ENCODE peak calls at places on chromosomes 13 and 19, in seven cellular contexts. One of them, this sample, is unnamed.
A peak's percentile ranks its signal among the peaks of the same experiment; 100 is the strongest.

GRCh38 chr19:4709440-4710280 is 14.0 kb downstream of the DPP9 start:
- DNase-seq in cardiac muscle cell: no peak
- DNase-seq in heart left ventricle: no peak
- DNase-seq in esophagus muscularis mucosa: no peak
- DNase-seq in tibial nerve: no peak
- DNase-seq in ascending aorta: no peak
- DNase-seq in brain microvascular endothelial cell: no peak
- DNase-seq in this sample: no peak

GRCh38 chr13:41562083-41562482 is 104.7 kb downstream of the RGCC start:
- DNase-seq in cardiac muscle cell: no peak
- DNase-seq in heart left ventricle: no peak
- DNase-seq in esophagus muscularis mucosa: no peak
- DNase-seq in tibial nerve: peak; percentile 59
- DNase-seq in ascending aorta: no peak
- DNase-seq in brain microvascular endothelial cell: peak; percentile 95
- DNase-seq in this sample: no peak

GRCh38 chr13:30676672-30677071 is 58.7 kb upstream of the ALOX5AP start:
- DNase-seq in cardiac muscle cell: peak; percentile 28
- DNase-seq in heart left ventricle: no peak
- DNase-seq in esophagus muscularis mucosa: no peak
- DNase-seq in tibial nerve: no peak
- DNase-seq in ascending aorta: no peak
- DNase-seq in brain microvascular endothelial cell: no peak
- DNase-seq in this sample: no peak

GRCh38 chr19:13984186-13984585 is 21.9 kb downstream of the RFX1 start:
- DNase-seq in cardiac muscle cell: no peak
- DNase-seq in heart left ventricle: no peak
- DNase-seq in esophagus muscularis mucosa: no peak
- DNase-seq in tibial nerve: no peak
- DNase-seq in ascending aorta: no peak
- DNase-seq in brain microvascular endothelial cell: no peak
- DNase-seq in this sample: no peak

GRCh38 chr13:27309967-27310598 is 39.5 kb downstream of the RASL11A start:
- DNase-seq in cardiac muscle cell: no peak
- DNase-seq in heart left ventricle: no peak
- DNase-seq in esophagus muscularis mucosa: no peak
- DNase-seq in tibial nerve: no peak
- DNase-seq in ascending aorta: no peak
- DNase-seq in brain microvascular endothelial cell: peak; percentile 12
- DNase-seq in this sample: peak; percentile 39

GRCh38 chr19:40147693-40148347 is 43.4 kb upstream of the MAP3K10 start:
- DNase-seq in cardiac muscle cell: no peak
- DNase-seq in heart left ventricle: no peak
- DNase-seq in esophagus muscularis mucosa: peak; percentile 83
- DNase-seq in tibial nerve: no peak
- DNase-seq in ascending aorta: no peak
- DNase-seq in brain microvascular endothelial cell: peak; percentile 49
- DNase-seq in this sample: peak; percentile 75

GRCh38 chr19:42153606-42154405 is 21.6 kb upstream of the POU2F2 start:
- DNase-seq in cardiac muscle cell: no peak
- DNase-seq in heart left ventricle: peak; percentile 14
- DNase-seq in esophagus muscularis mucosa: no peak
- DNase-seq in tibial nerve: no peak
- DNase-seq in ascending aorta: no peak
- DNase-seq in brain microvascular endothelial cell: no peak
- DNase-seq in this sample: no peak

GRCh38 chr13:50521750-50522149 is 321.7 kb downstream of the DLEU7 start:
- DNase-seq in cardiac muscle cell: no peak
- DNase-seq in heart left ventricle: no peak
- DNase-seq in esophagus muscularis mucosa: no peak
- DNase-seq in tibial nerve: no peak
- DNase-seq in ascending aorta: no peak
- DNase-seq in brain microvascular endothelial cell: no peak
- DNase-seq in this sample: no peak

GRCh38 chr13:106011600-106011999 is 523.9 kb downstream of the EFNB2 start:
- DNase-seq in cardiac muscle cell: no peak
- DNase-seq in heart left ventricle: no peak
- DNase-seq in esophagus muscularis mucosa: no peak
- DNase-seq in tibial nerve: no peak
- DNase-seq in ascending aorta: no peak
- DNase-seq in brain microvascular endothelial cell: no peak
- DNase-seq in this sample: no peak

GRCh38 chr13:25901460-25902376 is 150.1 kb downstream of the SHISA2 start:
- DNase-seq in cardiac muscle cell: no peak
- DNase-seq in heart left ventricle: no peak
- DNase-seq in esophagus muscularis mucosa: no peak
- DNase-seq in tibial nerve: no peak
- DNase-seq in ascending aorta: no peak
- DNase-seq in brain microvascular endothelial cell: peak; percentile 97
- DNase-seq in this sample: peak; percentile 93

GRCh38 chr19:30978639-30979038 is 370.6 kb downstream of the TSHZ3 start:
- DNase-seq in cardiac muscle cell: no peak
- DNase-seq in heart left ventricle: no peak
- DNase-seq in esophagus muscularis mucosa: no peak
- DNase-seq in tibial nerve: no peak
- DNase-seq in ascending aorta: no peak
- DNase-seq in brain microvascular endothelial cell: no peak
- DNase-seq in this sample: no peak

GRCh38 chr19:10078329-10078728 is 7.8 kb upstream of the SHFL start:
- DNase-seq in cardiac muscle cell: no peak
- DNase-seq in heart left ventricle: no peak
- DNase-seq in esophagus muscularis mucosa: no peak
- DNase-seq in tibial nerve: no peak
- DNase-seq in ascending aorta: no peak
- DNase-seq in brain microvascular endothelial cell: no peak
- DNase-seq in this sample: no peak

GRCh38 chr19:10074153-10074552 is 12.0 kb upstream of the SHFL start:
- DNase-seq in cardiac muscle cell: no peak
- DNase-seq in heart left ventricle: no peak
- DNase-seq in esophagus muscularis mucosa: no peak
- DNase-seq in tibial nerve: no peak
- DNase-seq in ascending aorta: no peak
- DNase-seq in brain microvascular endothelial cell: peak; percentile 7
- DNase-seq in this sample: peak; percentile 28

GRCh38 chr19:10083911-10084310 is 2.2 kb upstream of the SHFL start:
- DNase-seq in cardiac muscle cell: no peak
- DNase-seq in heart left ventricle: no peak
- DNase-seq in esophagus muscularis mucosa: no peak
- DNase-seq in tibial nerve: no peak
- DNase-seq in ascending aorta: no peak
- DNase-seq in brain microvascular endothelial cell: no peak
- DNase-seq in this sample: no peak

GRCh38 chr19:10076535-10076934 is 9.6 kb upstream of the SHFL start:
- DNase-seq in cardiac muscle cell: no peak
- DNase-seq in heart left ventricle: no peak
- DNase-seq in esophagus muscularis mucosa: no peak
- DNase-seq in tibial nerve: no peak
- DNase-seq in ascending aorta: no peak
- DNase-seq in brain microvascular endothelial cell: no peak
- DNase-seq in this sample: no peak

DNA sequence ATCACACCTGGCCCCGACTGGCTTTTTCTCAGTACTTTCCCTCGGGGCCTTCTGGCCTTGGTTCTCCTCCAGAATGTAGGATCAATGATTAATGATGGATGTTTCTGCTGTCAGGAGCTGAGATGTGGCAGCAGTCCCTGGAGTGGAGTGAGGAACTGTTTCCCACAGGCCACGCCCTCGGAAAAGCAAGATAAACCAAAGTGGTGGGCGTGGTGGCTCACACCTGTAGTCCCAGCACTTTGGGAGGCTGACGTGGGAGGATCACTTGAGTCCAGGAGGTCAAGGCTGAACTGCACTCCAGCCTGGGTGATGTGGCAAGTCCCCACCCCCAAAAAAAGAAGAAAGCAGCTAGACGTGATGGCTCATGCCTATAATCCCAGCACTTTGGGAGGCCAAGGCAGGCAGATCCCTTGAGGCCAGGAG is 7.1 kb upstream of the SHFL start:
- DNase-seq in cardiac muscle cell: no peak
- DNase-seq in heart left ventricle: no peak
- DNase-seq in esophagus muscularis mucosa: no peak
- DNase-seq in tibial nerve: no peak
- DNase-seq in ascending aorta: no peak
- DNase-seq in brain microvascular endothelial cell: no peak
- DNase-seq in this sample: peak; percentile 43
- H3K27ac ChIP-seq in cardiac muscle cell: no peak overlapping the region
- H3K27ac ChIP-seq in heart left ventricle: no peak overlapping the region
- H3K27ac ChIP-seq in esophagus muscularis mucosa: no peak overlapping the region
- H3K27ac ChIP-seq in tibial nerve: no peak overlapping the region
- H3K27ac ChIP-seq in ascending aorta: no peak overlapping the region
- H3K27ac ChIP-seq in brain microvascular endothelial cell: no peak overlapping the region
- H3K27ac ChIP-seq in this sample: no peak overlapping the region

GRCh38 chr19:11457115-11457514 is 21.7 kb downstream of the PRKCSH start:
- DNase-seq in cardiac muscle cell: no peak
- DNase-seq in heart left ventricle: no peak
- DNase-seq in esophagus muscularis mucosa: no peak
- DNase-seq in tibial nerve: no peak
- DNase-seq in ascending aorta: no peak
- DNase-seq in brain microvascular endothelial cell: no peak
- DNase-seq in this sample: no peak

GRCh38 chr19:11457831-11458230 is 22.4 kb downstream of the PRKCSH start:
- DNase-seq in cardiac muscle cell: no peak
- DNase-seq in heart left ventricle: no peak
- DNase-seq in esophagus muscularis mucosa: no peak
- DNase-seq in tibial nerve: no peak
- DNase-seq in ascending aorta: no peak
- DNase-seq in brain microvascular endothelial cell: no peak
- DNase-seq in this sample: no peak

GRCh38 chr19:11461453-11461852 is 19.4 kb downstream of the ELAVL3 start:
- DNase-seq in cardiac muscle cell: no peak
- DNase-seq in heart left ventricle: no peak
- DNase-seq in esophagus muscularis mucosa: no peak
- DNase-seq in tibial nerve: no peak
- DNase-seq in ascending aorta: no peak
- DNase-seq in brain microvascular endothelial cell: no peak
- DNase-seq in this sample: no peak

GRCh38 chr19:11458236-11458900 is 22.5 kb downstream of the ELAVL3 start:
- DNase-seq in cardiac muscle cell: no peak
- DNase-seq in heart left ventricle: no peak
- DNase-seq in esophagus muscularis mucosa: no peak
- DNase-seq in tibial nerve: no peak
- DNase-seq in ascending aorta: no peak
- DNase-seq in brain microvascular endothelial cell: no peak
- DNase-seq in this sample: no peak

DNA sequence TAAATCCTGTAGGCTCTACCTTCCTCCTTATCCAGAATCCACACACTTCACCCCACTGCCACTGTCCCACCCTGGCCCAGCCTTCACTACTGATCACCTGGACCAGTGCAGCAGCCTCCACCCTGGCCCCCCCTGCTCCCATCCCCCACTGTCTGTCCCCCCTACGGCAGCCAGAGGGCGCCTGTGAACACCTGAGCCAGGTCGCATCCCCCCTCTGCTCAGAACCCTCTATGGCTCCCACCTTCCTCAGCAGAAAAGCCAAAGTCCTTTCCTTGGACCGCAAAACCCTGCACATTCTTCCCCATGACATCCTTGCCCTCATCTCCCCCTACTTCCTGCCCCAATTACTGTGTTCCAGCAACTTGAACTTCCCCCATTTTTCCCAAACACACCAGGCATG is 20.6 kb downstream of the ELAVL3 start:
- DNase-seq in cardiac muscle cell: no peak
- DNase-seq in heart left ventricle: no peak
- DNase-seq in esophagus muscularis mucosa: no peak
- DNase-seq in tibial nerve: no peak
- DNase-seq in ascending aorta: no peak
- DNase-seq in brain microvascular endothelial cell: no peak
- DNase-seq in this sample: no peak
- TF ChIP-seq CTCF in cardiac muscle cell: peak; percentile 10
- TF ChIP-seq CTCF in heart left ventricle: no peak
- TF ChIP-seq CTCF in esophagus muscularis mucosa: no peak
- TF ChIP-seq CTCF in tibial nerve: no peak
- TF ChIP-seq CTCF in ascending aorta: peak; percentile 8
- TF ChIP-seq CTCF in brain microvascular endothelial cell: peak; percentile 54
- TF ChIP-seq CTCF in this sample: peak; percentile 51

GRCh38 chr19:47026889-47027288 is 7.3 kb downstream of the NPAS1 start:
- DNase-seq in cardiac muscle cell: no peak
- DNase-seq in heart left ventricle: no peak
- DNase-seq in esophagus muscularis mucosa: no peak
- DNase-seq in tibial nerve: no peak
- DNase-seq in ascending aorta: no peak
- DNase-seq in brain microvascular endothelial cell: no peak
- DNase-seq in this sample: no peak
- H3K27me3 ChIP-seq in cardiac muscle cell: peaks cover 47% of the 10 kb centered on the region
- H3K27me3 ChIP-seq in heart left ventricle: peaks cover 84% of the 10 kb centered on the region
- H3K27me3 ChIP-seq in esophagus muscularis mucosa: peaks cover 42% of the 10 kb centered on the region
- H3K27me3 ChIP-seq in tibial nerve: no peaks in the 10 kb centered on the region
- H3K27me3 ChIP-seq in ascending aorta: peaks cover 17% of the 10 kb centered on the region
- H3K27me3 ChIP-seq in brain microvascular endothelial cell: peaks cover 23% of the 10 kb centered on the region
- H3K27me3 ChIP-seq in this sample: peaks cover 65% of the 10 kb centered on the region

DNA sequence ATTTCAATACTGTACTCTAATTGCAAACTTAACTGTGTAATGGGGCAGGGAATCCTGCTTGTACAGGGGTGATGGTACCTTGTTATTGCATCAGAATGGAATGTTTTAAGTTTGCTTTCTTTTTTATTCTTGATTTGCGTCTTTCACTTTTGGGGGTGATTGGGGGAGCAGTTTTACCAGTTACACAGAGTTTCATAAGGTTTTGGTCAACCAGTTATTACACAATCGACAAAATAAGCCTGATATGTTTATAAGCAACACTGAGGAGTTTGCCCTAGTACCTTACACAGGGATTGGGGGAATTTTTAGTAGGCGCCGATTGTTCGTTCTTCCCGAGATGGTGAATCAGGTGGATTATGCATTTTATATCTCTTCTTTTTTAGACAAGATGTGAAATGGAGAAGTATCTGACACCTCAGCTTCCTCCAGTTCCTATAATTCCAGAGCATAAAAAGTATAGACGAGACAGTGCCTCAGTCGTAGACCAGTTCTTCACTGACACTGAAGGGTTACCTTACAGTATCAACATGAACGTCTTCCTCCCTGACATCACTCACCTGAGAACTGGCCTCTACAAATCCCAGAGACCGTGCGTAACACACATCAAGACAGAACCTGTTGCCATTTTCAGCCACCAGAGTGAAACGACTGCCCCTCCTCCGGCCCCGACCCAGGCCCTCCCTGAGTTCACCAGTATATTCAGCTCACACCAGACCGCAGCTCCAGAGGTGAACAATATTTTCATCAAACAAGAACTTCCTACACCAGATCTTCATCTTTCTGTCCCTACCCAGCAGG is 2.9 kb downstream of the KLF5 start:
- DNase-seq in cardiac muscle cell: no peak
- DNase-seq in heart left ventricle: no peak
- DNase-seq in esophagus muscularis mucosa: no peak
- DNase-seq in tibial nerve: no peak
- DNase-seq in ascending aorta: no peak
- DNase-seq in brain microvascular endothelial cell: no peak
- DNase-seq in this sample: peak; percentile 88
- H3K27ac ChIP-seq in cardiac muscle cell: no peak overlapping the region
- H3K27ac ChIP-seq in heart left ventricle: no peak overlapping the region
- H3K27ac ChIP-seq in esophagus muscularis mucosa: no peak overlapping the region
- H3K27ac ChIP-seq in tibial nerve: no peak overlapping the region
- H3K27ac ChIP-seq in ascending aorta: no peak overlapping the region
- H3K27ac ChIP-seq in brain microvascular endothelial cell: no peak overlapping the region
- H3K27ac ChIP-seq in this sample: peak overlapping the region; percentile 91